ENCODE peak calls at places on chromosomes 5 and 9, in ten cellular contexts. N is esophagus squamous epithelium, O is tibial nerve, A is Peyer's patch, H is adrenal gland, D is transverse colon, E is uterus, V is A549, B is ovary, T is NB4. G is an unnamed sample.

GRCh38 chr5:122507581-122507980 is 195.5 kb downstream of the SNCAIP start:
- DNase-seq in T (no peak), A (no peak), D (no peak), E (no peak), N (no peak), H (no peak), V (no peak), O (no peak), B (no peak), G (no peak)

GRCh38 chr9:136964171-136964689 is 12.2 kb downstream of the LCN12 start:
- DNase-seq in O (no peak), A (peak; percentile 70), D (peak; percentile 80), V (no peak), H (no peak), N (no peak), T (no peak), E (no peak), B (no peak), G (peak; percentile 48)

GRCh38 chr5:168568738-168569137 is 10.4 kb downstream of the PANK3 start:
- DNase-seq in E (no peak), B (no peak), V (no peak), N (no peak), A (no peak), D (no peak), H (no peak), T (no peak), O (no peak), G (no peak)

GRCh38 chr5:160229190-160229742 is at the start of gene FABP6:
- DNase-seq in N (no peak), D (no peak), E (no peak), H (no peak), A (peak; percentile 69), B (no peak), T (peak; percentile 33), O (no peak), V (no peak), G (no peak)

GRCh38 chr5:41908374-41909079 is 4.4 kb downstream of the RIMOC1 start:
- DNase-seq in E (no peak), A (no peak), V (no peak), T (peak; percentile 22), H (no peak), D (no peak), N (no peak), B (no peak), O (no peak), G (no peak)

GRCh38 chr5:73447234-73448071 is 1.1 kb downstream of the FOXD1 start:
- DNase-seq in V (no peak), N (no peak), D (peak; percentile 25), A (peak; percentile 69), T (peak; percentile 72), O (no peak), H (no peak), E (peak; percentile 31), B (peak; percentile 27), G (no peak)

GRCh38 chr9:73869261-73869660 is 627.9 kb upstream of the RORB start:
- DNase-seq in O (no peak), V (no peak), H (no peak), T (peak; percentile 61), B (no peak), A (no peak), D (peak; percentile 7), E (no peak), N (no peak), G (peak; percentile 27)

GRCh38 chr9:119284118-119284517 is 85.1 kb downstream of the BRINP1 start:
- DNase-seq in N (no peak), D (no peak), V (no peak), O (no peak), H (no peak), B (no peak), A (no peak), E (no peak), T (peak; percentile 4), G (no peak)

GRCh38 chr5:13627673-13628454 is 316.6 kb downstream of the DNAH5 start:
- DNase-seq in V (no peak), E (no peak), H (no peak), N (no peak), D (no peak), B (no peak), O (no peak), A (no peak), T (no peak), G (no peak)

DNA sequence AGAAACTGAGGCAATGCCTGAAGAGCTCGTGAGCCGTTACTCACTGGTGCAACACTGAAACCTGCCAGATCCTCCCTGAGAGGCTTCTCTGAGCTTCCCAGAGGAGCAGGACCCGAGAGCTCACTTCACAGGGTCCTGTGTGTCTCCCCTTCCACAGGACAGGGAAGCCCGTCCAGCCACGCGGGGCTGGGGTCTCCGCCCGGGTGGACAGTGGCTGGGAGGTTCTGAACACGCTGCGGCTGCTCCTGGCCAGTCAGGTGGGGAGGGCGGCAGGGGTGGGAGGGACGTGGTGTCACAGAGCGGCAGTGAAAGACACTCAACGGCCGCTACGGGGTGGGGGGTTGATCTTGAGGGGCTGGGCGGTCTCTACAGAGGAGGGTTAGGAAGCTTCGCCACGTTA is 290 bp upstream of the ZDHHC11 start:
- DNase-seq in O (no peak), V (no peak), T (no peak), H (no peak), E (no peak), B (no peak), D (no peak), A (peak; percentile 48), N (no peak), G (no peak)
- TF ChIP-seq POLR2A in O (no peak), V (no peak), T (no peak), H (no peak), E (no peak), B (no peak), D (no peak), A (no peak), N (no peak), G (no peak)

DNA sequence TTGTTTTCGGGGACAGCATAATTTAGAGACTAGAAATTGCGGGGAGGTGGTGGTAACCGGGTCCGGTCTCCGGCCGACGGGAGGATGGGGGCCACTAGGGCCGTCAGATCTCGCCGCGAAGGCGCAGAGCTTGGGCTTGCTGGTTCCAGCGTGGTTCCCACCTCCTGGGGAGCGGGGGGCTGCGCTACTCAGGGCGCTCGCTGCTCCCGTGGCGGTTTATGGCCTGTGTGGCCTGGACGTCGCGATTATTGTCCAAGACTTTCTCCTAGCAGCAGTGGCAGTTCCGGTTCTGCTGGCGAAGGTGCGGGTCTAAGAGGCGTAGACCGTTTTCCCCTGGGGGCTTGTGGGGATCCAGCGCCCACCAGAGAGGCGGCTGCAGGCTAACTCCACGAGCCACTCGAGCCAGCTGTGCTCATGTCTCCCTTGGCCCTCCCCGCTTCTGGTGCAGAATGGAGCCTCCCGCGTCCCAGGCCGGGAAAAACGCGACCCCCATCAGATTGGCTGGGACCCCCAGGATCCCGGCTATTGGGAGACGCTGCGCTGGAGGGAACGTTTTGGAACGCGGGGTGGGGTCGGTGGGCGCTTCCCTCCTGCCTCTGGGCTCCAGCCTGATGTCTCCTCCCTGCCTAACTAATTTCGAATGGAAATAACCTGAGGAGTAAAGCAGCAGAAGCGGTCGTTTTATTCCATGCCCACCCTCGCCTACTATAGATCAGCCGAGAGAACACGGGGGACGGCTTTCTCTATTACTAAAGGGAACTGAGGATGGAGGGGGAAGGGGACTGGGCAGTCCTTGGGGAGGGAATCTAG is 87.1 kb downstream of the ENTREP1 start:
- DNase-seq in O (no peak), T (no peak), V (no peak), D (no peak), E (no peak), N (no peak), H (no peak), B (no peak), A (no peak), G (no peak)
- TF ChIP-seq CTCF in O (no peak), T (no peak), V (no peak), D (no peak), E (no peak), N (no peak), H (no peak), B (no peak), A (no peak), G (no peak)

GRCh38 chr9:123373941-123374340 is 17.9 kb downstream of the CRB2 start:
- DNase-seq in D (no peak), E (no peak), N (no peak), B (no peak), V (no peak), O (no peak), A (no peak), T (no peak), H (no peak), G (no peak)
- TF ChIP-seq POLR2A in D (no peak), E (no peak), N (no peak), B (no peak), V (no peak), O (no peak), A (no peak), T (no peak), H (no peak), G (no peak)

GRCh38 chr9:83707518-83707767 is 315 bp downstream of the UBQLN1 start:
- DNase-seq in T (no peak), O (peak; percentile 40), E (no peak), H (peak; percentile 83), D (no peak), V (peak; percentile 79), A (no peak), B (no peak), N (peak; percentile 26), G (peak; percentile 75)

GRCh38 chr9:83708515-83709158 is 879 bp upstream of the UBQLN1 start:
- DNase-seq in A (peak; percentile 78), E (peak; percentile 62), H (peak; percentile 89), D (peak; percentile 81), T (peak; percentile 85), V (peak; percentile 73), B (peak; percentile 70), O (peak; percentile 53), N (peak; percentile 41), G (peak; percentile 65)

GRCh38 chr9:83701769-83702168 is 6.0 kb downstream of the UBQLN1 start:
- DNase-seq in N (no peak), H (no peak), T (no peak), A (no peak), B (no peak), D (no peak), E (no peak), V (no peak), O (no peak), G (no peak)

GRCh38 chr9:83707768-83708514 is at the start of gene UBQLN1:
- DNase-seq in T (peak; percentile 91), A (peak; percentile 94), O (peak; percentile 92), V (peak; percentile 97), E (peak; percentile 92), D (peak; percentile 95), B (peak; percentile 95), H (peak; percentile 96), N (peak; percentile 77), G (peak; percentile 96)

DNA sequence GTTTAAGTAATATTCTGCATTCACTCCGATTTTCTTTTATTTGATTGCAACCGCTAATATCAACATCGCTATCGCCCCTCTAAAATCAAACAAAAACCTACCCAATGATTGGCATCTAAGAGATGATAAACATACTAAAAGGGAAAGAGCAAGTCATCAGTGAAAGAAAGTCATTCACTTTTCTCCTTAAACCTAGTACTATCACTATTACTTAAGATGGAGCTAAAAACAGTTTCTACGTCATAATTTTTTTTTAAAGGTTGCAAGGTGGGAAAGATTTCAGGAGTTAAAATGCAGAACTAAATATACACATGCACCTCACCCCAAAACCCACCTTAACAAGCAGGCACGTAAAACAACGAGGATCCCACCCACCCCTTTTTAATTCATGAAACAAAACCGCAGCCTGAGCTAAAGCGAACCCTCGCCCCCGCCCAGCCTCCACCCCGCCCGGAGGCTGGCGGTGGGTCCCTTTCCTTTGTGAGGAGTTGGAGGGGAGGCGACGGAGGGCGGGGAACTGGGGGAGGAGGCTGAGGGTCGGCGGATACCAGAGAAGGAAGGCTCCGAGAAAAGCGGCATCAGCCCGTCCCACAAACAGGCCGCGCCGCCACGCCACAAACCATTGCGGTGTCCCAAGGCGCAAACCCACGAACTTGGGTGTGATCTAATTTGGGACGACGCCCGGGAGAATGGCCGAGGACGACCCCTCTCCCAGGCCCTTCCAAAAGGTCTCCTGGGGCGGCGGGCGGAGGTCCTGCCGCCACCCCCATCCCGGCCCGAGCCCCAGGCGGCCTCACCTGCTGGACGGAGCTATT is 848 bp downstream of the UBQLN1 start:
- DNase-seq in T (peak; percentile 85), E (peak; percentile 33), A (peak; percentile 69), H (peak; percentile 52), D (peak; percentile 35), O (no peak), N (no peak), V (no peak), B (peak; percentile 40), G (peak; percentile 34)
- TF ChIP-seq CTCF in T (no peak), E (no peak), A (no peak), H (no peak), D (no peak), O (no peak), N (no peak), V (no peak), B (no peak), G (no peak)

G was measured in stomach.